ENCODE peak calls at places on chromosomes 2 and 18, in nine cellular contexts. One of them, this sample, is unnamed.

GRCh38 chr2:24334245-24334633 is 26.1 kb downstream of the ITSN2 start:
- DNase-seq in choroid plexus epithelial cell: peak; percentile 37
- DNase-seq in brain microvascular endothelial cell: no peak
- DNase-seq in fibroblast of pulmonary artery: peak; percentile 47
- DNase-seq in fibroblast of the aortic adventitia: peak; percentile 27
- DNase-seq in fibroblast of mammary gland: peak; percentile 9
- DNase-seq in left lung: no peak
- DNase-seq in adrenal gland: peak; percentile 54
- DNase-seq in thoracic aorta: no peak
- DNase-seq in this sample: peak; percentile 7

GRCh38 chr2:236240228-236240990 is 23.8 kb downstream of the ASB18 start:
- DNase-seq in choroid plexus epithelial cell: peak; percentile 10
- DNase-seq in brain microvascular endothelial cell: peak; percentile 35
- DNase-seq in fibroblast of pulmonary artery: no peak
- DNase-seq in fibroblast of the aortic adventitia: peak; percentile 2
- DNase-seq in fibroblast of mammary gland: no peak
- DNase-seq in left lung: no peak
- DNase-seq in adrenal gland: no peak
- DNase-seq in thoracic aorta: no peak
- DNase-seq in this sample: peak; percentile 81

GRCh38 chr2:151827564-151828142 is 568 bp downstream of the ARL5A start:
- DNase-seq in choroid plexus epithelial cell: peak; percentile 28
- DNase-seq in brain microvascular endothelial cell: peak; percentile 9
- DNase-seq in fibroblast of pulmonary artery: peak; percentile 23
- DNase-seq in fibroblast of the aortic adventitia: peak; percentile 32
- DNase-seq in fibroblast of mammary gland: peak; percentile 19
- DNase-seq in left lung: no peak
- DNase-seq in adrenal gland: peak; percentile 28
- DNase-seq in thoracic aorta: no peak
- DNase-seq in this sample: no peak

GRCh38 chr18:73110307-73110706 is 242.5 kb upstream of the NETO1 start:
- DNase-seq in choroid plexus epithelial cell: no peak
- DNase-seq in brain microvascular endothelial cell: no peak
- DNase-seq in fibroblast of pulmonary artery: no peak
- DNase-seq in fibroblast of the aortic adventitia: no peak
- DNase-seq in fibroblast of mammary gland: no peak
- DNase-seq in left lung: no peak
- DNase-seq in adrenal gland: no peak
- DNase-seq in thoracic aorta: no peak
- DNase-seq in this sample: no peak

GRCh38 chr2:43539991-43540860 is 55.6 kb downstream of the THADA start:
- DNase-seq in choroid plexus epithelial cell: peak; percentile 97
- DNase-seq in brain microvascular endothelial cell: peak; percentile 35
- DNase-seq in fibroblast of pulmonary artery: peak; percentile 95
- DNase-seq in fibroblast of the aortic adventitia: peak; percentile 97
- DNase-seq in fibroblast of mammary gland: peak; percentile 100
- DNase-seq in left lung: no peak
- DNase-seq in adrenal gland: peak; percentile 83
- DNase-seq in thoracic aorta: peak; percentile 75
- DNase-seq in this sample: no peak

GRCh38 chr2:101815739-101816391 is 118.4 kb downstream of the MAP4K4 start:
- DNase-seq in choroid plexus epithelial cell: peak; percentile 64
- DNase-seq in brain microvascular endothelial cell: no peak
- DNase-seq in fibroblast of pulmonary artery: peak; percentile 45
- DNase-seq in fibroblast of the aortic adventitia: peak; percentile 46
- DNase-seq in fibroblast of mammary gland: peak; percentile 73
- DNase-seq in left lung: peak; percentile 40
- DNase-seq in adrenal gland: peak; percentile 35
- DNase-seq in thoracic aorta: no peak
- DNase-seq in this sample: no peak

GRCh38 chr18:36758623-36759022 is 70.2 kb downstream of the TPGS2 start:
- DNase-seq in choroid plexus epithelial cell: no peak
- DNase-seq in brain microvascular endothelial cell: no peak
- DNase-seq in fibroblast of pulmonary artery: no peak
- DNase-seq in fibroblast of the aortic adventitia: no peak
- DNase-seq in fibroblast of mammary gland: no peak
- DNase-seq in left lung: no peak
- DNase-seq in adrenal gland: no peak
- DNase-seq in thoracic aorta: no peak
- DNase-seq in this sample: no peak

GRCh38 chr2:40218679-40219078 is 233.2 kb downstream of the SLC8A1 start:
- DNase-seq in choroid plexus epithelial cell: no peak
- DNase-seq in brain microvascular endothelial cell: no peak
- DNase-seq in fibroblast of pulmonary artery: no peak
- DNase-seq in fibroblast of the aortic adventitia: peak; percentile 43
- DNase-seq in fibroblast of mammary gland: peak; percentile 35
- DNase-seq in left lung: no peak
- DNase-seq in adrenal gland: peak; percentile 77
- DNase-seq in thoracic aorta: no peak
- DNase-seq in this sample: peak; percentile 49

GRCh38 chr18:45687617-45688016 is 36.4 kb upstream of the SLC14A1 start:
- DNase-seq in choroid plexus epithelial cell: peak; percentile 84
- DNase-seq in brain microvascular endothelial cell: no peak
- DNase-seq in fibroblast of pulmonary artery: no peak
- DNase-seq in fibroblast of the aortic adventitia: no peak
- DNase-seq in fibroblast of mammary gland: no peak
- DNase-seq in left lung: no peak
- DNase-seq in adrenal gland: no peak
- DNase-seq in thoracic aorta: no peak
- DNase-seq in this sample: no peak

GRCh38 chr2:160650196-160651108 is 156.8 kb upstream of the RBMS1 start:
- DNase-seq in choroid plexus epithelial cell: no peak
- DNase-seq in brain microvascular endothelial cell: no peak
- DNase-seq in fibroblast of pulmonary artery: no peak
- DNase-seq in fibroblast of the aortic adventitia: no peak
- DNase-seq in fibroblast of mammary gland: no peak
- DNase-seq in left lung: no peak
- DNase-seq in adrenal gland: no peak
- DNase-seq in thoracic aorta: no peak
- DNase-seq in this sample: no peak

GRCh38 chr2:162885281-162886070 is 46.9 kb upstream of the KCNH7 start:
- DNase-seq in choroid plexus epithelial cell: no peak
- DNase-seq in brain microvascular endothelial cell: no peak
- DNase-seq in fibroblast of pulmonary artery: no peak
- DNase-seq in fibroblast of the aortic adventitia: no peak
- DNase-seq in fibroblast of mammary gland: no peak
- DNase-seq in left lung: no peak
- DNase-seq in adrenal gland: no peak
- DNase-seq in thoracic aorta: no peak
- DNase-seq in this sample: peak; percentile 2

GRCh38 chr2:223590964-223591363 is 11.2 kb downstream of the SCG2 start:
- DNase-seq in choroid plexus epithelial cell: peak; percentile 91
- DNase-seq in brain microvascular endothelial cell: peak; percentile 74
- DNase-seq in fibroblast of pulmonary artery: peak; percentile 25
- DNase-seq in fibroblast of the aortic adventitia: no peak
- DNase-seq in fibroblast of mammary gland: peak; percentile 94
- DNase-seq in left lung: no peak
- DNase-seq in adrenal gland: no peak
- DNase-seq in thoracic aorta: no peak
- DNase-seq in this sample: no peak

GRCh38 chr2:95379616-95379925 is 22.9 kb upstream of the FAHD2A start:
- DNase-seq in choroid plexus epithelial cell: no peak
- DNase-seq in brain microvascular endothelial cell: no peak
- DNase-seq in fibroblast of pulmonary artery: no peak
- DNase-seq in fibroblast of the aortic adventitia: no peak
- DNase-seq in fibroblast of mammary gland: no peak
- DNase-seq in left lung: no peak
- DNase-seq in adrenal gland: no peak
- DNase-seq in thoracic aorta: no peak
- DNase-seq in this sample: no peak

GRCh38 chr2:226607379-226607778 is 192.2 kb downstream of the IRS1 start:
- DNase-seq in choroid plexus epithelial cell: peak; percentile 65
- DNase-seq in brain microvascular endothelial cell: peak; percentile 29
- DNase-seq in fibroblast of pulmonary artery: peak; percentile 85
- DNase-seq in fibroblast of the aortic adventitia: peak; percentile 86
- DNase-seq in fibroblast of mammary gland: peak; percentile 93
- DNase-seq in left lung: no peak
- DNase-seq in adrenal gland: peak; percentile 6
- DNase-seq in thoracic aorta: no peak
- DNase-seq in this sample: no peak

GRCh38 chr2:96065381-96065930 is 30.7 kb upstream of the GPAT2 start:
- DNase-seq in choroid plexus epithelial cell: no peak
- DNase-seq in brain microvascular endothelial cell: no peak
- DNase-seq in fibroblast of pulmonary artery: no peak
- DNase-seq in fibroblast of the aortic adventitia: no peak
- DNase-seq in fibroblast of mammary gland: no peak
- DNase-seq in left lung: peak; percentile 80
- DNase-seq in adrenal gland: no peak
- DNase-seq in thoracic aorta: no peak
- DNase-seq in this sample: no peak

GRCh38 chr2:162073776-162074578 is at the start of gene DPP4:
- DNase-seq in choroid plexus epithelial cell: no peak
- DNase-seq in brain microvascular endothelial cell: no peak
- DNase-seq in fibroblast of pulmonary artery: no peak
- DNase-seq in fibroblast of the aortic adventitia: no peak
- DNase-seq in fibroblast of mammary gland: peak; percentile 20
- DNase-seq in left lung: peak; percentile 86
- DNase-seq in adrenal gland: peak; percentile 55
- DNase-seq in thoracic aorta: no peak
- DNase-seq in this sample: no peak

GRCh38 chr2:83016343-83017110 is 1442.6 kb downstream of the SUCLG1 start:
- DNase-seq in choroid plexus epithelial cell: no peak
- DNase-seq in brain microvascular endothelial cell: no peak
- DNase-seq in fibroblast of pulmonary artery: no peak
- DNase-seq in fibroblast of the aortic adventitia: no peak
- DNase-seq in fibroblast of mammary gland: no peak
- DNase-seq in left lung: no peak
- DNase-seq in adrenal gland: no peak
- DNase-seq in thoracic aorta: no peak
- DNase-seq in this sample: no peak

GRCh38 chr2:138632066-138632465 is 130.5 kb downstream of the SPOPL start:
- DNase-seq in choroid plexus epithelial cell: peak; percentile 47
- DNase-seq in brain microvascular endothelial cell: peak; percentile 9
- DNase-seq in fibroblast of pulmonary artery: peak; percentile 25
- DNase-seq in fibroblast of the aortic adventitia: peak; percentile 34
- DNase-seq in fibroblast of mammary gland: peak; percentile 31
- DNase-seq in left lung: no peak
- DNase-seq in adrenal gland: no peak
- DNase-seq in thoracic aorta: no peak
- DNase-seq in this sample: no peak

GRCh38 chr2:61534926-61535325 is 3.2 kb downstream of the XPO1 start:
- DNase-seq in choroid plexus epithelial cell: peak; percentile 24
- DNase-seq in brain microvascular endothelial cell: no peak
- DNase-seq in fibroblast of pulmonary artery: no peak
- DNase-seq in fibroblast of the aortic adventitia: peak; percentile 17
- DNase-seq in fibroblast of mammary gland: no peak
- DNase-seq in left lung: no peak
- DNase-seq in adrenal gland: no peak
- DNase-seq in thoracic aorta: no peak
- DNase-seq in this sample: no peak
- H3K4me3 ChIP-seq in choroid plexus epithelial cell: peak overlapping the region; percentile 92
- H3K4me3 ChIP-seq in brain microvascular endothelial cell: peak overlapping the region; percentile 60
- H3K4me3 ChIP-seq in fibroblast of pulmonary artery: peak overlapping the region; percentile 78
- H3K4me3 ChIP-seq in fibroblast of the aortic adventitia: peak overlapping the region; percentile 97
- H3K4me3 ChIP-seq in fibroblast of mammary gland: peak overlapping the region; percentile 96
- H3K4me3 ChIP-seq in left lung: peak overlapping the region; percentile 79
- H3K4me3 ChIP-seq in adrenal gland: no peak overlapping the region
- H3K4me3 ChIP-seq in thoracic aorta: peak overlapping the region; percentile 81
- H3K4me3 ChIP-seq in this sample: peak overlapping the region; percentile 89

GRCh38 chr2:135916232-135916631 is 40.0 kb upstream of the MCM6 start:
- DNase-seq in choroid plexus epithelial cell: peak; percentile 68
- DNase-seq in brain microvascular endothelial cell: no peak
- DNase-seq in fibroblast of pulmonary artery: peak; percentile 67
- DNase-seq in fibroblast of the aortic adventitia: peak; percentile 67
- DNase-seq in fibroblast of mammary gland: peak; percentile 52
- DNase-seq in left lung: no peak
- DNase-seq in adrenal gland: no peak
- DNase-seq in thoracic aorta: no peak
- DNase-seq in this sample: no peak
- TF ChIP-seq CTCF in choroid plexus epithelial cell: peak; percentile 44
- TF ChIP-seq CTCF in brain microvascular endothelial cell: peak; percentile 28
- TF ChIP-seq CTCF in fibroblast of pulmonary artery: peak; percentile 40
- TF ChIP-seq CTCF in fibroblast of the aortic adventitia: peak; percentile 39
- TF ChIP-seq CTCF in fibroblast of mammary gland: peak; percentile 41
- TF ChIP-seq CTCF in left lung: peak; percentile 32
- TF ChIP-seq CTCF in adrenal gland: peak; percentile 47
- TF ChIP-seq CTCF in thoracic aorta: peak; percentile 13
- TF ChIP-seq CTCF in this sample: peak; percentile 36

DNA sequence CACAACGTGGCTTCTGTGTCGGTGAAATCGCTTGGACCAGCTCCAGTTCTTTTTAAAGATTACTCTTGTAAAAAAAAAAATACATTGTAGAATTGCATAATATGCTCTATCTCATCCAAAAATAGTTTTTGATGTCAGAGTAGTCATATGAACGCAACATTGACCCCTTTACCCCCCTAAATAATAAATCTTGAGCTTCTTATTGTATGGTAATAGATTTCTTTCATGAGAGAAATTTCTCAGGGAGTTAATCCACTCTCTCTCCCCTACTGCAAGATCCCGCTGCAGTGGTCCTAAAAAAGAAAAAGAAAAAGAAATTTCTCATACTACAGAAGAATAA is 50.2 kb upstream of the PAIP2B start:
- DNase-seq in choroid plexus epithelial cell: peak; percentile 4
- DNase-seq in brain microvascular endothelial cell: no peak
- DNase-seq in fibroblast of pulmonary artery: no peak
- DNase-seq in fibroblast of the aortic adventitia: no peak
- DNase-seq in fibroblast of mammary gland: no peak
- DNase-seq in left lung: no peak
- DNase-seq in adrenal gland: no peak
- DNase-seq in thoracic aorta: no peak
- DNase-seq in this sample: no peak
- H3K4me3 ChIP-seq in choroid plexus epithelial cell: peak overlapping the region; percentile 57
- H3K4me3 ChIP-seq in brain microvascular endothelial cell: peak overlapping the region; percentile 71
- H3K4me3 ChIP-seq in fibroblast of pulmonary artery: peak overlapping the region; percentile 61
- H3K4me3 ChIP-seq in fibroblast of the aortic adventitia: peak overlapping the region; percentile 60
- H3K4me3 ChIP-seq in fibroblast of mammary gland: peak overlapping the region; percentile 55
- H3K4me3 ChIP-seq in left lung: peak overlapping the region; percentile 55
- H3K4me3 ChIP-seq in adrenal gland: no peak overlapping the region
- H3K4me3 ChIP-seq in thoracic aorta: peak overlapping the region; percentile 81
- H3K4me3 ChIP-seq in this sample: peak overlapping the region; percentile 63

GRCh38 chr2:126893153-126893552 is 5.5 kb upstream of the TEX51 start:
- DNase-seq in choroid plexus epithelial cell: no peak
- DNase-seq in brain microvascular endothelial cell: no peak
- DNase-seq in fibroblast of pulmonary artery: no peak
- DNase-seq in fibroblast of the aortic adventitia: no peak
- DNase-seq in fibroblast of mammary gland: no peak
- DNase-seq in left lung: no peak
- DNase-seq in adrenal gland: no peak
- DNase-seq in thoracic aorta: no peak
- DNase-seq in this sample: no peak

GRCh38 chr2:126890136-126890961 is 8.3 kb upstream of the TEX51 start:
- DNase-seq in choroid plexus epithelial cell: no peak
- DNase-seq in brain microvascular endothelial cell: no peak
- DNase-seq in fibroblast of pulmonary artery: no peak
- DNase-seq in fibroblast of the aortic adventitia: no peak
- DNase-seq in fibroblast of mammary gland: no peak
- DNase-seq in left lung: no peak
- DNase-seq in adrenal gland: no peak
- DNase-seq in thoracic aorta: no peak
- DNase-seq in this sample: no peak

GRCh38 chr2:126893606-126894005 is 5.1 kb upstream of the TEX51 start:
- DNase-seq in choroid plexus epithelial cell: no peak
- DNase-seq in brain microvascular endothelial cell: no peak
- DNase-seq in fibroblast of pulmonary artery: no peak
- DNase-seq in fibroblast of the aortic adventitia: no peak
- DNase-seq in fibroblast of mammary gland: no peak
- DNase-seq in left lung: no peak
- DNase-seq in adrenal gland: no peak
- DNase-seq in thoracic aorta: no peak
- DNase-seq in this sample: no peak

GRCh38 chr2:126890962-126891450 is 7.7 kb upstream of the TEX51 start:
- DNase-seq in choroid plexus epithelial cell: no peak
- DNase-seq in brain microvascular endothelial cell: no peak
- DNase-seq in fibroblast of pulmonary artery: no peak
- DNase-seq in fibroblast of the aortic adventitia: no peak
- DNase-seq in fibroblast of mammary gland: no peak
- DNase-seq in left lung: no peak
- DNase-seq in adrenal gland: no peak
- DNase-seq in thoracic aorta: no peak
- DNase-seq in this sample: no peak

GRCh38 chr2:126891681-126892500 is 6.8 kb upstream of the TEX51 start:
- DNase-seq in choroid plexus epithelial cell: no peak
- DNase-seq in brain microvascular endothelial cell: no peak
- DNase-seq in fibroblast of pulmonary artery: no peak
- DNase-seq in fibroblast of the aortic adventitia: no peak
- DNase-seq in fibroblast of mammary gland: no peak
- DNase-seq in left lung: no peak
- DNase-seq in adrenal gland: no peak
- DNase-seq in thoracic aorta: no peak
- DNase-seq in this sample: no peak
- TF ChIP-seq CTCF in choroid plexus epithelial cell: no peak
- TF ChIP-seq CTCF in brain microvascular endothelial cell: no peak
- TF ChIP-seq CTCF in fibroblast of pulmonary artery: no peak
- TF ChIP-seq CTCF in fibroblast of the aortic adventitia: no peak
- TF ChIP-seq CTCF in fibroblast of mammary gland: no peak
- TF ChIP-seq CTCF in left lung: no peak
- TF ChIP-seq CTCF in adrenal gland: no peak
- TF ChIP-seq CTCF in thoracic aorta: no peak
- TF ChIP-seq CTCF in this sample: no peak

This sample was measured in retinal pigment epithelial cell.